ENCODE peak calls at places on chromosome 18, in five cellular contexts. U is T follicular helper cell; A is effector memory CD8-positive, alpha-beta T cell; B is Calu3; X is RWPE1. G is an unnamed sample.

GRCh38 chr18:23884712-23885375 is 129.7 kb upstream of the TTC39C start:
- DNase-seq in U (no peak), A (no peak), B (peak), X (no peak), G (no peak)

GRCh38 chr18:55012041-55012440 is 52.8 kb upstream of the CCDC68 start:
- DNase-seq in U (no peak), A (no peak), B (peak), X (no peak), G (no peak)

GRCh38 chr18:46166261-46166970 is 62.2 kb downstream of the HAUS1 start:
- DNase-seq in U (no peak), A (no peak), B (no peak), X (no peak), G (no peak)

GRCh38 chr18:62399781-62400308 is 74.7 kb downstream of the TNFRSF11A start:
- DNase-seq in U (no peak), A (no peak), B (peak), X (no peak), G (no peak)

GRCh38 chr18:2027026-2027425 is 544.3 kb downstream of the METTL4 start:
- DNase-seq in U (no peak), A (no peak), B (no peak), X (no peak), G (no peak)

GRCh38 chr18:31042391-31043181 is at the start of gene DSC3:
- DNase-seq in U (no peak), A (no peak), B (peak), X (peak), G (no peak)

GRCh38 chr18:2827076-2827475 is 19.7 kb upstream of the EMILIN2 start:
- DNase-seq in U (no peak), A (no peak), B (no peak), X (no peak), G (no peak)

GRCh38 chr18:75478996-75479870 is 51.7 kb upstream of the SMIM21 start:
- DNase-seq in U (no peak), A (peak), B (peak), X (peak), G (no peak)

GRCh38 chr18:12053312-12053711 is 40.3 kb upstream of the ANKRD62 start:
- DNase-seq in U (no peak), A (no peak), B (no peak), X (no peak), G (no peak)

GRCh38 chr18:11500153-11501122 is 109.0 kb upstream of the SLC35G4 start:
- DNase-seq in U (no peak), A (no peak), B (peak), X (peak), G (no peak)

GRCh38 chr18:12686100-12686499 is 16.4 kb downstream of the CEP76 start:
- DNase-seq in U (no peak), A (no peak), B (no peak), X (no peak), G (no peak)

GRCh38 chr18:40380657-40381441 is 1574.2 kb upstream of the PIK3C3 start:
- DNase-seq in U (no peak), A (no peak), B (no peak), X (no peak), G (no peak)

GRCh38 chr18:75116809-75117208 is 92.1 kb downstream of the PTGR3 start:
- DNase-seq in U (no peak), A (no peak), B (no peak), X (no peak), G (no peak)

GRCh38 chr18:78610646-78611045 is 369.0 kb upstream of the SALL3 start:
- DNase-seq in U (no peak), A (no peak), B (no peak), X (no peak), G (no peak)

GRCh38 chr18:22745966-22746365 is 187.2 kb upstream of the RBBP8 start:
- DNase-seq in U (no peak), A (no peak), B (no peak), X (no peak), G (no peak)

GRCh38 chr18:76405761-76406356 is 89.2 kb downstream of the ZNF516 start:
- DNase-seq in U (no peak), A (peak), B (peak), X (peak), G (no peak)

GRCh38 chr18:37334494-37335125 is 231.0 kb downstream of the CELF4 start:
- DNase-seq in U (no peak), A (no peak), B (no peak), X (no peak), G (no peak)

GRCh38 chr18:49811151-49811938 is 2.0 kb downstream of the ACAA2 start:
- DNase-seq in U (no peak), A (no peak), B (no peak), X (no peak), G (no peak)